ENCODE peak calls at places on chromosome 15, in seven cellular contexts. O, Q, P, Y, X, H and Z are unnamed samples.

GRCh38 chr15:82958638-82959037 is 6.1 kb upstream of the HOMER2 start:
- DNase-seq in X (no peak), P (no peak), O (no peak), Y (no peak), H (no peak), Q (no peak), Z (no peak)

GRCh38 chr15:62566248-62566647 is 401.2 kb upstream of the C2CD4B start:
- DNase-seq in O (peak), X (no peak), Q (no peak), P (no peak), Y (no peak), H (no peak), Z (no peak)

GRCh38 chr15:57391537-57391936 is 15.2 kb downstream of the CGNL1 start:
- DNase-seq in X (no peak), O (no peak), P (no peak), Q (no peak), H (no peak), Y (no peak), Z (no peak)

GRCh38 chr15:60523056-60523455 is 44.1 kb upstream of the ICE2 start:
- DNase-seq in P (peak), Q (no peak), X (no peak), H (no peak), O (peak), Y (peak), Z (no peak)

GRCh38 chr15:33955945-33956344 is 12.4 kb upstream of the CHRM5 start:
- DNase-seq in X (no peak), Q (no peak), Y (no peak), P (no peak), H (no peak), O (no peak), Z (no peak)

GRCh38 chr15:85582719-85583089 is 202.3 kb downstream of the AKAP13 start:
- DNase-seq in X (peak), O (no peak), P (peak), H (no peak), Y (peak), Q (peak), Z (no peak)

GRCh38 chr15:85672338-85673097 is 122.2 kb downstream of the KLHL25 start:
- DNase-seq in H (no peak), P (peak), Y (no peak), X (no peak), Q (no peak), O (peak), Z (no peak)

GRCh38 chr15:99212401-99212800 is 37.0 kb downstream of the TTC23 start:
- DNase-seq in H (no peak), X (no peak), P (peak), O (peak), Q (no peak), Y (peak), Z (no peak)

GRCh38 chr15:29825205-29825604 is 2.9 kb upstream of the TJP1 start:
- DNase-seq in H (peak), Y (peak), X (peak), Q (no peak), O (no peak), P (no peak), Z (no peak)

GRCh38 chr15:91908401-91908800 is 54.9 kb downstream of the SLCO3A1 start:
- DNase-seq in Q (no peak), X (no peak), H (no peak), Y (peak), O (peak), P (peak), Z (no peak)

GRCh38 chr15:70569718-70570231 is 193.6 kb downstream of the UACA start:
- DNase-seq in O (no peak), P (no peak), X (no peak), H (no peak), Q (no peak), Y (peak), Z (no peak)

GRCh38 chr15:33405096-33405495 is 94.3 kb downstream of the RYR3 start:
- DNase-seq in Q (no peak), X (no peak), O (no peak), Y (no peak), P (no peak), H (no peak), Z (no peak)

GRCh38 chr15:58628206-58629057 is 121.1 kb downstream of the ADAM10 start:
- DNase-seq in H (peak), Y (peak), P (peak), X (peak), Q (no peak), O (no peak), Z (no peak)

GRCh38 chr15:81155375-81156218 is 21.5 kb downstream of the CFAP161 start:
- DNase-seq in P (peak), Y (peak), O (peak), X (peak), H (peak), Q (no peak), Z (no peak)

GRCh38 chr15:40436116-40436891 is 4.4 kb upstream of the BAHD1 start:
- DNase-seq in Q (no peak), H (no peak), O (no peak), P (no peak), X (no peak), Y (no peak), Z (no peak)

GRCh38 chr15:55268054-55268695 is 21.4 kb downstream of the RAB27A start:
- DNase-seq in O (no peak), P (no peak), Q (no peak), H (no peak), X (no peak), Y (no peak), Z (no peak)

GRCh38 chr15:66114863-66115425 is 138.6 kb downstream of the MEGF11 start:
- DNase-seq in O (no peak), Q (no peak), H (no peak), X (no peak), P (no peak), Y (no peak), Z (no peak)

GRCh38 chr15:70617076-70617910 is 146.1 kb downstream of the UACA start:
- DNase-seq in X (no peak), H (no peak), P (no peak), O (no peak), Q (no peak), Y (no peak), Z (peak)

GRCh38 chr15:77825546-77825945 is 192.8 kb upstream of the LINGO1 start:
- DNase-seq in X (no peak), Q (peak), O (no peak), Y (no peak), H (no peak), P (no peak), Z (no peak)

GRCh38 chr15:63493451-63493850 is 10.9 kb upstream of the USP3 start:
- DNase-seq in X (no peak), Y (no peak), Q (no peak), O (no peak), P (no peak), H (no peak), Z (no peak)

GRCh38 chr15:81024265-81024875 is 23.6 kb downstream of the TLNRD1 start:
- DNase-seq in Y (peak), Q (no peak), X (no peak), H (no peak), P (no peak), O (no peak), Z (no peak)

GRCh38 chr15:34318277-34319079 is 19.1 kb downstream of the SLC12A6 start:
- DNase-seq in O (peak), X (peak), Y (peak), H (peak), Q (no peak), P (peak), Z (no peak)

GRCh38 chr15:100167884-100168375 is 173.8 kb downstream of the ADAMTS17 start:
- DNase-seq in P (no peak), Y (no peak), O (no peak), X (no peak), H (no peak), Q (no peak), Z (no peak)

DNA sequence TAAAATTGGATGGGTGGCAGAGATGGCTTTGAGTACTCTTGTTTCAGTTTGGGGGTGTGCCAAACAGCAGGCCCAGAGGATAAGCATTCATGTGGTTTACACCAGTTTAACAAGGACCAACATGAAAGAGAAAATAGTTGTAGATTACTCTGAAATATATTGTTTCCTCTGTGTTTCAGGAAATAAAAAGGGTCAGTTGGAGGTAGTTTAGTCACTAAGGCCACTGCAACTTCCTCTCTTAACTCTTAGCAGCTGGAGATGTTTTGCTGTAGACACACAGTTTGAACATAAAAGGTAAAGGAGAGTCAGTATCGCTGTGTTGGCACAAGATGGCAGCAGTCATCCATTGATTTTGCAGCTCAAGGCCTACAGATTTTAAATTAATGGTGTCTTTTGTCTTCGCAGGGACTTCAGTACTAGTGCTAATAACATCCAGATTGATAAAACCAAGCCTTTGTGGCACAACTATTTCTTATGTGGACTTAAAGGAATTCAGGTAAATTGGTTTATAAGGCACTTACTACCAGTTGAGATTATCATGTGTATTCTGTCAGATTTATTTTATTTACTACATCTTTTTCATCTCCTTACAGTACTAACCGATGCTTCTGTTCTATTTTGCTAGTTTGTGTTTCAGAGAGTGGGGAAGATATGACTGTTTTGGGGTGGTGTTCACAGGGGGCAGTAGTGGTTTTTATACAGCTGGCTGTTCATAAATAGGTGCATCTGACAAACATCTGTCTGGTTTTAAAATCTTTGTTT is 65.6 kb downstream of the GALK2 start:
- DNase-seq in X (peak), O (peak), Q (no peak), Y (peak), P (peak), H (peak), Z (no peak)
- TF ChIP-seq CTCF in X (peak), O (peak), Q (peak), Y (peak), P (peak), H (peak), Z (peak)

DNA sequence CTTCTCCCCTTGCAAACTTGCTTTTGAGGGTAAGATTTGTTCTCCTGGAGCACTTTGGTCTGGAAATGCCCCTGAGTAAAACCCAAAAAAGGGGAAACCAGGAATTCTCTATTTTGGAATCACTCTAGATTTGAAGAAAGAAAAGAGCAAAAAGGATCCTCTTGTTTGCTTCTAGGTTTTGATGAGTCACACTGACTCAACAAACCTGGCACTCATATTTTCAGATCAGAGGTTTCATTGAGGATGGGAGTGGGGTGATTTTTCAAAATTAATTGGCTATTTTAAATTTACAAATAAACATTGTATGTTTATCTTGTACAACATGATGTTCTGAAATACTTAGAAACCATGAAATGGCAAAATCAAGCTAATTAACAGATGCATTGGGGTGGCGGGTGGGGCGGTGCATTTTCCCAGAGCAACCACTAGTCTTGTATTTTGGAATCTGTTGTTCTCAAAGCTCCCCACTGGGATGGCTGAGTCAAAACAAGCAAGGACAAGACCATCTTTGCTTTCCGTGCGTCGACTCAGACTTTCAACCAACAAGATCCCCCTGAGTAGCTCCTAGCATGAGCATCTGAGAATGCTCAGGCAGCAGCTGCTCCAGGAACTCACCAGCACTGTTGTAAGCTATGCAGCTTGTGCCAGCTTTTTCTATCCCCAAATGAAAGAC is 451.4 kb downstream of the WDR72 start:
- DNase-seq in X (no peak), O (no peak), Q (no peak), Y (no peak), H (no peak), P (no peak), Z (no peak)
- TF ChIP-seq CTCF in X (no peak), O (no peak), Q (no peak), Y (no peak), H (no peak), P (no peak), Z (no peak)

DNA sequence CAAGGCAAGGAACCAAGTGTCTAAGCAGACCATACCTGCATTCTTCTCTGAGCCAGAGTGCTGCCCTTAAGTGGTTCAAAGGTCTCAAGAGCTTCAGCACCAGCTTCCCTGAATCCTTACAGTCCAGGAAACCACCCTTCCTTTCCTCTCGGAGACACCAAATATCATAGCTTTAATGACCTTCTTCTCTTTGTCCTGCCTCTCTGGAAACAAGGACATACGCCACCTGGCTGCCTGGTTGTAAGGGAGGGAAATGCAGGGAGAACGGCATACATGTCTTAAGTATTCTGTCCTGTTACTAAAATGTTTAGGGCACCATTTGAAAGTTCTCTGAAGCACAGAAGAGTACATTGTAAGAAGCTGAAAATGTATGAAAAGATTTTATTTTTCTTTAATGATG is 155.6 kb upstream of the ARRDC4 start:
- DNase-seq in X (no peak), P (no peak), Q (no peak), H (no peak), Y (no peak), O (no peak), Z (peak)
- TF ChIP-seq CTCF in X (no peak), P (no peak), Q (no peak), H (no peak), Y (no peak), O (no peak), Z (peak)

GRCh38 chr15:101526021-101526420 is 36.5 kb upstream of the PCSK6 start:
- DNase-seq in O (no peak), Y (no peak), Q (no peak), H (no peak), X (no peak), P (no peak), Z (no peak)
- TF ChIP-seq CTCF in O (no peak), Y (no peak), Q (no peak), H (no peak), X (no peak), P (no peak), Z (no peak)

GRCh38 chr15:88695595-88696186 is 56.9 kb downstream of the ISG20 start:
- DNase-seq in H (no peak), O (no peak), P (no peak), Q (no peak), X (no peak), Y (no peak), Z (no peak)
- TF ChIP-seq CTCF in H (no peak), O (no peak), P (no peak), Q (no peak), X (no peak), Y (no peak), Z (no peak)

DNA sequence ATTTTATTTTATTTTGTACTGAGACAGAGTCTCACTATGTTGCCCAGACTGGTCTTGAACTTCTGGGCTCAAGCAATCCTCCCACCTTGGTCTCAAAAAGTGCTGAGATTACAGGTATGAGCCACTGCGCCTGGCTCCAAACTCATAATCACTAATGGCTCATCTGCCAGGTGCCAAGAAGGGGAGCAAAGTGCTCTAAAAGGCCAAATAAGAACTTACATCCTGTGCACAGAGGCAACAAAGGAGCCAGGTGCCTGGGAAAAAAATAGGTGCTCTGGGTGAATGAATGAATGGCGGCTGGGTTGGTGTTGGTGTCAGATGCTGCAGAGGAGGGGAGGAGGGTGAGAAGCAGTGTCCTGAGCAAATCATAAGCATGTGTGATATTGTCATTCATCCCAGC is 25.9 kb upstream of the ADAMTS7 start:
- DNase-seq in X (no peak), Q (peak), Y (no peak), H (no peak), O (no peak), P (no peak), Z (no peak)
- TF ChIP-seq CTCF in X (no peak), Q (no peak), Y (no peak), H (no peak), O (no peak), P (no peak), Z (no peak)

DNA sequence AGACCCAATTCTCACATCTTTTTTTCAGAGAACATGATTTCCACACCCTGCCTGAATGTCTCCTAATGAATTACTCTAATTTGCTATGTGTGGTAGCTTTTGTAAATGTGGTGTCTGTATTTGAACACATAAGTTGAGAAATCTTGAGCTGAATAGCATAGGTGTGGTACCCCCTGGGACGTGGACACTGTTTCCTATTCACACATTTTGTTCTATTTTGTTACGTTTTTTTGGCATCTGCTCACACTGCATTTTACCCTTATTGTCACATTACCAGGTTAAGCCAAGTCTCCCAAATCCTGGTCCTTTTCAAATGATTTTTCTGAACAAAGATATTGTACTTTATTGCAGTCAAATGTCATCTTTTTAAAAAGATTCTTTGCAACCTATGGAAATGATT is 6.8 kb upstream of the MAPK6 start:
- DNase-seq in Q (no peak), O (no peak), X (no peak), P (no peak), H (no peak), Y (no peak), Z (no peak)
- TF ChIP-seq CTCF in Q (no peak), O (no peak), X (no peak), P (no peak), H (no peak), Y (no peak), Z (no peak)